ENCODE peak calls at places on chromosomes 2 and 18, in four cellular contexts. G is kidney, R is right lobe of liver, Y is testis. K is an unnamed sample.

GRCh38 chr2:31428001-31428418 is 13.5 kb upstream of the XDH start:
- DNase-seq in G (no peak), R (no peak), Y (no peak), K (no peak)

GRCh38 chr2:239197146-239197545 is 203.7 kb downstream of the HDAC4 start:
- DNase-seq in G (peak), R (peak), Y (no peak), K (no peak)

GRCh38 chr2:74821177-74822124 is 12.5 kb upstream of the HK2 start:
- DNase-seq in G (no peak), R (peak), Y (peak), K (no peak)

GRCh38 chr2:236164983-236165301 is 3.2 kb downstream of the GBX2 start:
- DNase-seq in G (no peak), R (no peak), Y (no peak), K (no peak)

GRCh38 chr2:24984912-24985311 is 13.2 kb upstream of the DNAJC27 start:
- DNase-seq in G (no peak), R (no peak), Y (peak), K (no peak)

GRCh38 chr2:120305296-120305695 is 40.6 kb upstream of the INHBB start:
- DNase-seq in G (no peak), R (no peak), Y (peak), K (no peak)

GRCh38 chr2:218036371-218036770 is 32.7 kb upstream of the RUFY4 start:
- DNase-seq in G (no peak), R (no peak), Y (no peak), K (no peak)

GRCh38 chr2:128469203-128469602 is 150.5 kb upstream of the HS6ST1 start:
- DNase-seq in G (no peak), R (peak), Y (peak), K (no peak)

GRCh38 chr2:88212251-88212790 is 42.2 kb downstream of the THNSL2 start:
- DNase-seq in G (no peak), R (no peak), Y (no peak), K (no peak)

GRCh38 chr2:221463235-221463896 is 108.7 kb downstream of the EPHA4 start:
- DNase-seq in G (no peak), R (no peak), Y (no peak), K (no peak)

GRCh38 chr2:27920148-27920885 is 29.8 kb downstream of the BABAM2 start:
- DNase-seq in G (no peak), R (no peak), Y (no peak), K (no peak)

GRCh38 chr2:204731996-204732395 is 186.7 kb downstream of the PARD3B start:
- DNase-seq in G (no peak), R (no peak), Y (no peak), K (no peak)

GRCh38 chr2:20584637-20585321 is 66.1 kb downstream of the HS1BP3 start:
- DNase-seq in G (peak), R (peak), Y (peak), K (no peak)

GRCh38 chr2:233198026-233198425 is 53.4 kb upstream of the ATG16L1 start:
- DNase-seq in G (peak), R (no peak), Y (no peak), K (no peak)

GRCh38 chr2:146324954-146325353 is 1519.9 kb upstream of the ACVR2A start:
- DNase-seq in G (no peak), R (no peak), Y (no peak), K (no peak)

GRCh38 chr18:9722691-9723090 is 14.6 kb downstream of the RAB31 start:
- DNase-seq in G (no peak), R (peak), Y (no peak), K (no peak)

GRCh38 chr2:109701362-109701761 is 87.2 kb downstream of the SOWAHC start:
- DNase-seq in G (no peak), R (no peak), Y (no peak), K (no peak)

GRCh38 chr2:186780701-186781316 is 68.2 kb downstream of the ZSWIM2 start:
- DNase-seq in G (no peak), R (no peak), Y (no peak), K (no peak)

GRCh38 chr2:79832540-79833234 is 319.8 kb downstream of the CTNNA2 start:
- DNase-seq in G (no peak), R (no peak), Y (no peak), K (no peak)

GRCh38 chr2:216700778-216701177 is 5.4 kb upstream of the IGFBP5 start:
- DNase-seq in G (no peak), R (no peak), Y (no peak), K (no peak)

GRCh38 chr2:100990166-100990565 is 11.9 kb upstream of the RPL31 start:
- DNase-seq in G (no peak), R (no peak), Y (no peak), K (no peak)

GRCh38 chr2:214542251-214542650 is 131.4 kb downstream of the VWC2L start:
- DNase-seq in G (no peak), R (no peak), Y (no peak), K (no peak)

GRCh38 chr2:19949071-19949470 is 40.8 kb downstream of the WDR35 start:
- DNase-seq in G (no peak), R (no peak), Y (no peak), K (no peak)

GRCh38 chr2:98691307-98691706 is 39.6 kb downstream of the MGAT4A start:
- DNase-seq in G (no peak), R (no peak), Y (no peak), K (no peak)

GRCh38 chr2:31170071-31170698 is 31.9 kb upstream of the GALNT14 start:
- DNase-seq in G (peak), R (peak), Y (peak), K (peak)

GRCh38 chr2:42910657-42911405 is 118.4 kb upstream of the HAAO start:
- DNase-seq in G (no peak), R (no peak), Y (no peak), K (no peak)

GRCh38 chr18:24659837-24660720 is 199.6 kb downstream of the HRH4 start:
- DNase-seq in G (no peak), R (no peak), Y (peak), K (peak)
- H3K4me3 ChIP-seq in G (peak), R (no peak), Y (peak), K (peak)

GRCh38 chr2:219285894-219286425 is 6.8 kb downstream of the DNAJB2 start:
- DNase-seq in G (no peak), R (no peak), Y (peak), K (no peak)

GRCh38 chr2:219286436-219287115 is 7.4 kb downstream of the DNAJB2 start:
- DNase-seq in G (no peak), R (no peak), Y (peak), K (no peak)

GRCh38 chr2:219284501-219285347 is 5.6 kb downstream of the DNAJB2 start:
- DNase-seq in G (no peak), R (no peak), Y (no peak), K (no peak)

GRCh38 chr2:219282943-219283581 is 3.9 kb downstream of the DNAJB2 start:
- DNase-seq in G (no peak), R (no peak), Y (no peak), K (no peak)

GRCh38 chr2:219285348-219285685 is 6.2 kb downstream of the DNAJB2 start:
- DNase-seq in G (no peak), R (no peak), Y (no peak), K (no peak)
- H3K4me3 ChIP-seq in G (no peak), R (no peak), Y (no peak), K (no peak)

DNA sequence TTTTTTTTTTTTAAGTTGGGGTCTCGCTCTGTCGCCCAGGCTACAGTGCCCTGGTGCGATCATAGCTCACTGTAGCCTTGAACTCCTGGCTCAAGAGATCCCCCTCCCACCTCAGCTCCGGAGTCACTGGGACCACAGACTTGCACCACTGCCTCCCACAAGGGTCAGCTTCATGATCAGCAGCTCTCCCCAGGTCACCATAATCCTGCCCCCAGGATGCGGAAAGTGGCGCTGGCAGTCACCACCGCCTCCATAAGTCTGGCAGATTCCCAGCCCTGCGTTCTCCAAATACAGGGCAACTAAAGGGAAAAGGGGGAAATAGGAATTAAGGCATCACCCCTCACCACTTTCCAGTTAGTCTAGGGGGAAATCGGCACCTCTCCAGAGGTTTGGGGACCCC is 5.2 kb upstream of the ARID5A start:
- DNase-seq in G (peak), R (no peak), Y (no peak), K (no peak)
- H3K4me3 ChIP-seq in G (no peak), R (no peak), Y (no peak), K (peak)

DNA sequence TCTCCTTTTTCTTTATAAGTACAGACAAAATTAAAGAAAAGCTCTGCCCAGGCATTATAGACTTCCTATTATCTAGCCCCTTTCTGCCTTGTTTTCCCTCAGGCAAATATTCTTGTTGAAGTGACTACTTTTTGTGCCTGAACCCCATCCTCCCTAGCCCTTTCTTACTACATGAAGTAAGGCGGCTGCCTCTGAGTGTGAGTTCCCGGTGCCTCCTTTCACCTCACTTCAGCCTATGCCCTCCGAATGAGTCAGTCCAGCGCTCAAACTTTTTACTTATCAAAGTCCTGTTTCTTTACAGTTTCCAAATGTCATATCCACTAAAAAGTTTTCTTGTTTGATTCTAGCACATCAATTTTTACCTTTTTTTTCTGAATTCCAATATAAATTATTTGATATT is 778.3 kb upstream of the NRXN1 start:
- DNase-seq in G (no peak), R (no peak), Y (no peak), K (no peak)
- H3K4me3 ChIP-seq in G (no peak), R (no peak), Y (no peak), K (no peak)

GRCh38 chr2:105395691-105396090 is 3.2 kb downstream of the FHL2 start:
- DNase-seq in G (no peak), R (no peak), Y (peak), K (no peak)

GRCh38 chr2:105391058-105391627 is 7.7 kb downstream of the FHL2 start:
- DNase-seq in G (no peak), R (no peak), Y (no peak), K (no peak)

GRCh38 chr2:105394951-105395611 is 3.8 kb downstream of the FHL2 start:
- DNase-seq in G (no peak), R (no peak), Y (peak), K (no peak)

GRCh38 chr2:105391763-105392662 is 6.8 kb downstream of the FHL2 start:
- DNase-seq in G (no peak), R (no peak), Y (peak), K (no peak)

DNA sequence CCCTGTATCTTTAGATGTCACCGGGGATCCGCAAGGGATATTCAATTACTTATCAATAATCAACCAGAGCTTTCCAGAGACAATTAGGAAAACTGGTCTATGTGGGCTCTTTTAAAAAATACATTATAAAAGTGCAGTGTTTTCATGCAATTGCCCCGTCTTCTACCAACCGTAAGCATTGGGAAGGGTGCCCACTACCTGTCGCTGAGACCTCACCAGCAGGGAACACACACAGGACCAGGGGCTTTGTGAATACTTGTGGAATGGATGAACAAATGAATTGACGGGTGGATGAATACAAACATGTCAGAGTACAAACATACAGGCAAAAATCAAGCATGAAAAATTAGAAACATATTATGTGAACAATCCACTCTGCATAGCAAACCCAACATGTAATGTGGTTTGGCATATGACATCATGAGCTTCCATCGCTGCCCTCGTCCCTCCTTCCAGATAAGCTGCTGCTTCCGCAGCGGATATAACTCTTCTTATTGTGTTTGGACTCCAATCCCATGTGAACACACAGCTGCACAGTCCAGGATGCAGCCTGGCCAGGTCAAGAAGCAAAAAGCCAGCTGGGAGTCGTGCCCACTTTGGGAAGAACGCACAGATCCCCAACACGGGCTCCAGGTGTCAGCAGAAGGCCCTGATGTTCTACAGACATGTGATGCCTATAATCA is 5.3 kb downstream of the FHL2 start:
- DNase-seq in G (no peak), R (no peak), Y (peak), K (no peak)
- H3K4me3 ChIP-seq in G (no peak), R (no peak), Y (no peak), K (no peak)

DNA sequence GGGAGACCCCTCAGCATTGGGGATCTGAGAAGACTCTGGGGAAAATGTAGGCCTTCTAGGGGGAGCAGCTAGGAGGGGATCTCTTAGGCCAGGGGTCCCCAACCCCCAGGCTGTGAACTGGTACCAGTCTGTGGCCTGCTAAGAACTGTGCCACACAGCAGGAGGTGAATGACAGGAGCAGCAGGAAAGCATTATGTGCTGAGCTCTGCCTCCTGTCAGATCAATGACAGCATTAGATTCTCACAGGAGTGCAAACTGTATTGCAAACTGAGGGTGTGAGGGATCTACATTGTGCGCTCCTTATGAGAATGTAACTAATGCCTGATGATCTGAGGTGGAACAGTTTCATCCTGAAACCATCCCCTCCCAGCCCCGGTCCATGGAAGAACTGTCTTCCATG is 127.3 kb downstream of the SCG2 start:
- DNase-seq in G (no peak), R (no peak), Y (no peak), K (no peak)
- H3K4me3 ChIP-seq in G (no peak), R (no peak), Y (no peak), K (no peak)

DNA sequence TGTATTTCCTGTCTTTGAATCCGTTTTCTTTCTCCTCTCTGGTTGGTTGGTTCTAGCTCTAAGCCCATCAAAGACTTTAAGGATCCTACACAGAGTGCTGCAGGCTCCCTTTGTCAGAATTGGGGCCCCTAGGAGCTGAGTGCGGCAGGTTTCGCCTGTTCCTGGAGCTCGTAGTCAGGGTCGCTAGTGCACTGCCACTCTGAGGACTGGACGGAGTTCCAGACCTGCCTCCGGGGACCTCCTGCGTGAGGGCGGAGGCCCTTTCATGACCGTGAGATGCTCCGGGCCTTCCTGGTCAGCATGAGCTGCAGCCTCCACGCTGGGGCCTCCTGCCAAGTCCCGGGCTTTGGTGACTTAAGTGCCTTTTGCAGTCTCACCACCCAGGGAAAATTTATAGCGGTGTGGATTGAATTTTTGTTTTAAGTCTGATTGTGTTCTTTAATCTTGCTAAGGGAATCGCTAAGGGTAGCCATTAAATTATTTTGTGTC is 33.7 kb downstream of the CHRNA1 start:
- DNase-seq in G (no peak), R (no peak), Y (no peak), K (no peak)
- H3K4me3 ChIP-seq in G (peak), R (no peak), Y (peak), K (peak)

DNA sequence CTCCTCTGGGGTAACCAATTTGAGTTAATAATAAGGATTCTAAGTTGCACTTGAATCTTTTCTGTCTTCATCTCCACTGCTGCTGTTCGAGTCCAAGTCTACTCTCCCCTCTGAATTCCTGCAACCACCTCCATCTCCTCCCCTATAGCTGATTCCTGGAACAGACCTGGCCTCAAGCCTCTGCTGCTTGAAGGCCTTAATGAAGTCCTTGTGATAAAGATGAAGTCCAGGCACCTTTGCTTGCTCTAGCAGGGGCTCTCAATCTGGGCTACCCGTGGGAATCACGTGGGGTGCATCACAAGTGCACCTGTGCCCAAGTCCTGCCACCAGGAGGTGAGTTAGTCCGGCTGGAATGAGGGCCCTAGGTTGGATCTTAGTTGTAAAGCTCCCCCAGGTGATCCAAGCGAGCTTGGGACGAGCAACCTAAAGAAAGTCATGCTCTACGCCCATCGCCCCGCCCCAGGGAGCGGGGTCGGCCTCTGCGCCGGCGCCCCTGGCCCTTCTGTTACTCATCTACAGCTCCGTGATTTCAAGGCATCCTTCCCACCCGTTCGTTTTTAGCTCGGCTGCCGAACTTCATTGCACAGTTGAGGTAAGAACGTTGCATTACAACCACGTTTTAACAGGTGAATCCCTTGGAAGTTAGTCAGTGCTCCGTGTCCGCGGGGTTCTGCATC is 905 bp upstream of the IAH1 start:
- DNase-seq in G (no peak), R (peak), Y (no peak), K (no peak)
- H3K4me3 ChIP-seq in G (peak), R (peak), Y (peak), K (peak)

K was measured in lower lobe of right lung.